ENCODE peak calls at places on chromosomes 11 and 22, in seven cellular contexts. S, E, N, W, G, V and C are unnamed samples.

GRCh38 chr11:59206635-59207034 is 6.1 kb downstream of the MPEG1 start:
- DNase-seq in S (no peak), E (no peak), N (peak), W (no peak), G (no peak), V (no peak), C (no peak)

GRCh38 chr11:2296913-2297622 is 4.7 kb downstream of the C11orf21 start:
- DNase-seq in S (peak), E (no peak), N (no peak), W (no peak), G (no peak), V (no peak), C (no peak)

GRCh38 chr11:87445002-87445401 is 407.3 kb downstream of the TMEM135 start:
- DNase-seq in S (no peak), E (no peak), N (peak), W (peak), G (no peak), V (peak), C (no peak)

GRCh38 chr22:22935546-22936157 is 48.0 kb downstream of the IGLL5 start:
- DNase-seq in S (peak), E (no peak), N (no peak), W (no peak), G (no peak), V (no peak), C (no peak)

GRCh38 chr11:29161216-29161615 is 855.6 kb downstream of the KCNA4 start:
- DNase-seq in S (no peak), E (no peak), N (no peak), W (peak), G (no peak), V (peak), C (no peak)

GRCh38 chr11:59030037-59030436 is 56.1 kb upstream of the GLYATL1B start:
- DNase-seq in S (no peak), E (no peak), N (no peak), W (no peak), G (no peak), V (no peak), C (no peak)

GRCh38 chr11:118152552-118153471 is at the start of gene SCN4B:
- DNase-seq in S (peak), E (peak), N (peak), W (peak), G (no peak), V (peak), C (peak)

GRCh38 chr11:75577198-75577597 is 15.1 kb downstream of the SERPINH1 start:
- DNase-seq in S (no peak), E (peak), N (no peak), W (peak), G (no peak), V (no peak), C (no peak)

GRCh38 chr11:77322926-77323590 is 21.6 kb upstream of the GDPD4 start:
- DNase-seq in S (no peak), E (no peak), N (peak), W (peak), G (no peak), V (peak), C (no peak)

GRCh38 chr22:45948081-45948648 is 28.8 kb downstream of the WNT7B start:
- DNase-seq in S (no peak), E (no peak), N (no peak), W (no peak), G (no peak), V (no peak), C (no peak)

GRCh38 chr11:61554172-61554988 is 26.5 kb downstream of the SYT7 start:
- DNase-seq in S (no peak), E (no peak), N (no peak), W (peak), G (no peak), V (no peak), C (no peak)

GRCh38 chr11:11192541-11192940 is 160.5 kb downstream of the CSNK2A3 start:
- DNase-seq in S (no peak), E (no peak), N (no peak), W (no peak), G (no peak), V (no peak), C (no peak)

GRCh38 chr11:132126973-132127900 is 756.8 kb downstream of the NTM start:
- DNase-seq in S (no peak), E (no peak), N (peak), W (peak), G (no peak), V (peak), C (peak)

GRCh38 chr22:38049812-38050619 is 7.2 kb upstream of the PICK1 start:
- DNase-seq in S (no peak), E (no peak), N (no peak), W (no peak), G (no peak), V (no peak), C (no peak)

DNA sequence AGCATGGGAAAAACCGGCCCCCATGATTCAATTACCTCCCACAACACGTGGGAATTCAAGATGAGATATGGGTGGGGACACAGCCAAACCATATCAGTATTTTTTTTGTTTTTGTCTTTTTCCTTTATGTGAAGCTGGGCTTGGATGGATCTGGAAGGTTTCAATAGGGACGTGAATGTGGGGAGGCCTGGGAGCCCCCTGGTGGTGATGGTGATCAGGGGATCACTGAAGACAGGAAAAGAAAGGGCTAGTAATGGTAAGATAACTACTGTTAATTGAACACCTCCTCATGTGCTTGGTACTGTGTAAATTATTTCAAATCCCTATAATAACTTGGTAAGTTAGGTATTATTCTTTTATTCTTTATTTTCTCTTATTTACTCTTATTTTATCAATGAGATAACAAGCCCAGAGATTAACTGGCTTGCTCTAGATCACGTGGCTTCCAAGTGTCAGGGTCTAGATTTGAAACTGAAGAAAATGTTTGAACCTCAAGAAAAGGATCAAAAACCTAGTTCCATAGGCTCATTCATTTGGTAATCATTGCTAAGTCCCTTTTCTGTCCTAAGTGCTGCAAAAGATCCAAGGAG is 364.2 kb downstream of the TENM4 start:
- DNase-seq in S (no peak), E (peak), N (no peak), W (peak), G (no peak), V (no peak), C (no peak)
- TF ChIP-seq CTCF in S (peak), E (peak), N (peak), W (peak), G (peak), V (peak), C (peak)

GRCh38 chr11:67640021-67640757 is 626 bp upstream of the TBX10 start:
- DNase-seq in S (peak), E (peak), N (peak), W (peak), G (no peak), V (no peak), C (no peak)
- TF ChIP-seq CTCF in S (peak), E (peak), N (peak), W (peak), G (peak), V (peak), C (no peak)

GRCh38 chr11:23727821-23728220 is 769.0 kb upstream of the LUZP2 start:
- DNase-seq in S (no peak), E (no peak), N (peak), W (peak), G (no peak), V (peak), C (no peak)
- TF ChIP-seq CTCF in S (no peak), E (no peak), N (no peak), W (no peak), G (no peak), V (no peak), C (no peak)

DNA sequence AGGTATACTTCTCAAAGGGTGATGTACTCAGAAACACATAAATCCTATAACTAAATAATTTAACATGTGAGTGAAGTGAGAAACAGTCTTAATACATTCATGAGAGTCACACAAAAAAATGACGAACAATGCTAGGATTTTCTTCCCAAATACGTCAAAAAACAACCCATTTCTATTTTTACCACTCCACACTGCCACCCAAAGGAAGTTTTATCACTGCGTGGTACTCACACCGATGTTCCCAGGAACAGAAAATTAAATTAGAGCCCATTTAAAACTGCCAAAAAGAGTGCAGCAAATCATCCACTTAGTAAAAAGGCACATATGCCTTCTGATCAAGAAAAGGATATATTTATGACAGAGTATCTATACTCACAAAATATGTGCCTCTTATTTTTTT is 710.9 kb upstream of the FAT3 start:
- DNase-seq in S (no peak), E (no peak), N (no peak), W (no peak), G (no peak), V (no peak), C (no peak)
- TF ChIP-seq CTCF in S (no peak), E (peak), N (no peak), W (no peak), G (no peak), V (peak), C (no peak)

GRCh38 chr11:14380947-14381555 is 22.1 kb upstream of the RRAS2 start:
- DNase-seq in S (peak), E (peak), N (no peak), W (no peak), G (no peak), V (peak), C (peak)
- TF ChIP-seq CTCF in S (no peak), E (no peak), N (no peak), W (no peak), G (no peak), V (no peak), C (no peak)

GRCh38 chr11:67288452-67289225 is 464 bp upstream of the ANKRD13D start:
- DNase-seq in S (peak), E (peak), N (peak), W (peak), G (peak), V (peak), C (peak)

GRCh38 chr11:67289651-67290479 is 762 bp downstream of the ANKRD13D start:
- DNase-seq in S (peak), E (peak), N (no peak), W (no peak), G (no peak), V (no peak), C (no peak)

GRCh38 chr11:67290801-67291200 is 1.7 kb downstream of the ANKRD13D start:
- DNase-seq in S (peak), E (peak), N (no peak), W (peak), G (no peak), V (peak), C (no peak)

GRCh38 chr11:67288198-67288451 is 978 bp upstream of the ANKRD13D start:
- DNase-seq in S (no peak), E (no peak), N (no peak), W (no peak), G (no peak), V (no peak), C (no peak)

GRCh38 chr11:67289226-67289650 is at the start of gene ANKRD13D:
- DNase-seq in S (no peak), E (no peak), N (no peak), W (no peak), G (no peak), V (no peak), C (no peak)
- TF ChIP-seq CTCF in S (no peak), E (no peak), N (no peak), W (no peak), G (no peak), V (no peak), C (no peak)